ENCODE peak calls at places on chromosomes 6 and 20, in nine cellular contexts. P, W, B, E, A, D, K, J and C are unnamed samples.

GRCh38 chr6:42101186-42101657 is 41.2 kb downstream of the C6orf132 start:
- ATAC-seq in P (no peak), W (no peak), B (no peak), E (no peak), A (no peak), D (no peak), K (peak; percentile 35), J (no peak), C (no peak)

GRCh38 chr6:34374112-34374907 is 18.2 kb downstream of the NUDT3 start:
- ATAC-seq in P (no peak), W (no peak), B (peak; percentile 54), E (no peak), A (no peak), D (no peak), K (peak; percentile 34), J (no peak), C (no peak)

GRCh38 chr6:144519429-144519828 is 234.3 kb downstream of the UTRN start:
- ATAC-seq in P (no peak), W (no peak), B (no peak), E (no peak), A (no peak), D (no peak), K (no peak), J (no peak), C (no peak)

GRCh38 chr6:141261672-141262060 is 871.1 kb upstream of the GJE1 start:
- ATAC-seq in P (no peak), W (no peak), B (no peak), E (no peak), A (no peak), D (no peak), K (no peak), J (no peak), C (peak; percentile 7)

GRCh38 chr20:24965065-24965919 is 16.2 kb downstream of the CST7 start:
- ATAC-seq in P (peak; percentile 52), W (peak; percentile 4), B (no peak), E (no peak), A (no peak), D (no peak), K (no peak), J (no peak), C (no peak)

GRCh38 chr6:157058574-157058973 is 264.7 kb downstream of the TMEM242 start:
- ATAC-seq in P (peak; percentile 25), W (no peak), B (no peak), E (no peak), A (no peak), D (no peak), K (no peak), J (peak; percentile 57), C (no peak)

GRCh38 chr6:107264357-107264831 is 149.1 kb upstream of the BEND3 start:
- ATAC-seq in P (no peak), W (no peak), B (no peak), E (no peak), A (no peak), D (no peak), K (peak; percentile 51), J (no peak), C (no peak)

GRCh38 chr6:42365021-42365420 is 86.7 kb downstream of the TRERF1 start:
- ATAC-seq in P (no peak), W (no peak), B (no peak), E (no peak), A (no peak), D (no peak), K (no peak), J (no peak), C (no peak)

GRCh38 chr20:11686900-11687543 is 230.7 kb upstream of the BTBD3 start:
- ATAC-seq in P (no peak), W (no peak), B (peak; percentile 32), E (no peak), A (no peak), D (no peak), K (peak; percentile 65), J (no peak), C (no peak)

GRCh38 chr6:32627831-32628230 is 9.4 kb upstream of the HLA-DQA1 start:
- ATAC-seq in P (no peak), W (peak; percentile 42), B (no peak), E (no peak), A (no peak), D (no peak), K (peak; percentile 92), J (peak; percentile 67), C (no peak)

GRCh38 chr20:56967916-56968315 is 298.5 kb downstream of the BMP7 start:
- ATAC-seq in P (no peak), W (no peak), B (no peak), E (no peak), A (no peak), D (no peak), K (no peak), J (no peak), C (no peak)

GRCh38 chr6:7725849-7726415 is at the start of gene BMP6:
- ATAC-seq in P (peak; percentile 74), W (peak; percentile 80), B (peak; percentile 96), E (peak; percentile 72), A (peak; percentile 85), D (peak; percentile 88), K (peak; percentile 98), J (peak; percentile 77), C (peak; percentile 77)

GRCh38 chr6:132043148-132043547 is 92.0 kb upstream of the CCN2 start:
- ATAC-seq in P (no peak), W (no peak), B (no peak), E (no peak), A (no peak), D (no peak), K (no peak), J (no peak), C (no peak)

GRCh38 chr6:54846243-54846856 is at the start of gene FAM83B:
- ATAC-seq in P (peak; percentile 7), W (no peak), B (peak; percentile 70), E (no peak), A (no peak), D (no peak), K (peak; percentile 97), J (no peak), C (no peak)

GRCh38 chr6:52307900-52308372 is 23.4 kb upstream of the MCM3 start:
- ATAC-seq in P (peak; percentile 51), W (peak; percentile 24), B (no peak), E (peak; percentile 31), A (no peak), D (peak; percentile 46), K (no peak), J (peak; percentile 9), C (no peak)

GRCh38 chr6:18262812-18263560 is 1.3 kb downstream of the DEK start:
- ATAC-seq in P (peak; percentile 75), W (peak; percentile 60), B (no peak), E (peak; percentile 65), A (no peak), D (peak; percentile 48), K (no peak), J (peak; percentile 45), C (peak; percentile 61)

GRCh38 chr20:44606725-44607441 is 24.5 kb downstream of the PKIG start:
- ATAC-seq in P (no peak), W (no peak), B (no peak), E (no peak), A (no peak), D (no peak), K (no peak), J (no peak), C (no peak)